ENCODE peak calls at places on chromosome 17, in five cellular contexts. L is uterus, D is cardiac muscle cell, F is right lobe of liver, X is pancreas. W is an unnamed sample.

GRCh38 chr17:19268611-19269010 is 31.4 kb downstream of the EPN2 start:
- DNase-seq in L (no peak), F (no peak), D (no peak), X (no peak), W (no peak)

GRCh38 chr17:7916799-7917198 is 710 bp upstream of the RNF227 start:
- DNase-seq in L (peak; percentile 48), X (no peak), D (peak; percentile 64), F (no peak), W (no peak)

GRCh38 chr17:71188811-71189492 is 931.9 kb upstream of the SOX9 start:
- DNase-seq in L (no peak), X (no peak), F (no peak), D (peak; percentile 84), W (no peak)

GRCh38 chr17:78144146-78144719 is 2.0 kb upstream of the C17orf99 start:
- DNase-seq in F (peak; percentile 87), L (peak; percentile 73), X (peak; percentile 88), D (peak; percentile 96), W (peak; percentile 63)

GRCh38 chr17:32609085-32609484 is 122.3 kb downstream of the CDK5R1 start:
- DNase-seq in F (peak; percentile 70), X (peak; percentile 33), D (no peak), L (no peak), W (peak; percentile 52)

GRCh38 chr17:50184057-50184456 is 17.4 kb downstream of the COL1A1 start:
- DNase-seq in D (peak; percentile 48), L (no peak), X (peak; percentile 2), F (no peak), W (no peak)

GRCh38 chr17:6381526-6382135 is 53.3 kb downstream of the AIPL1 start:
- DNase-seq in L (no peak), X (no peak), F (no peak), D (no peak), W (no peak)

GRCh38 chr17:29510953-29511352 is 55.9 kb downstream of the ABHD15 start:
- DNase-seq in F (no peak), L (no peak), D (no peak), X (no peak), W (no peak)

GRCh38 chr17:37779554-37779953 is 34.7 kb upstream of the HNF1B start:
- DNase-seq in X (no peak), F (no peak), D (no peak), L (no peak), W (no peak)

GRCh38 chr17:57391076-57391825 is 134.9 kb downstream of the MSI2 start:
- DNase-seq in D (no peak), L (no peak), F (no peak), X (no peak), W (no peak)

GRCh38 chr17:57316361-57316760 is 60.0 kb downstream of the MSI2 start:
- DNase-seq in D (no peak), F (no peak), X (no peak), L (no peak), W (no peak)

GRCh38 chr17:79609616-79610150 is 1.2 kb downstream of the RBFOX3 start:
- DNase-seq in L (no peak), F (no peak), D (no peak), X (no peak), W (no peak)

GRCh38 chr17:21233581-21234337 is 19.5 kb downstream of the NATD1 start:
- DNase-seq in D (no peak), F (no peak), L (no peak), X (no peak), W (no peak)

GRCh38 chr17:10226930-10227695 is 28.7 kb upstream of the GAS7 start:
- DNase-seq in D (peak; percentile 51), F (peak; percentile 43), X (no peak), L (peak; percentile 24), W (peak; percentile 16)

GRCh38 chr17:6075050-6075449 is 4.9 kb downstream of the WSCD1 start:
- DNase-seq in X (no peak), L (no peak), F (no peak), D (no peak), W (no peak)

GRCh38 chr17:82060001-82060380 is 5.6 kb downstream of the DUS1L start:
- DNase-seq in L (no peak), F (no peak), D (no peak), X (peak; percentile 16), W (no peak)

GRCh38 chr17:82062076-82062983 is 3.3 kb downstream of the DUS1L start:
- DNase-seq in D (no peak), X (peak; percentile 33), F (no peak), L (no peak), W (no peak)

GRCh38 chr17:82059272-82060000 is 6.2 kb downstream of the DUS1L start:
- DNase-seq in X (peak; percentile 27), L (no peak), D (no peak), F (no peak), W (no peak)

GRCh38 chr17:82061047-82061925 is 4.3 kb downstream of the DUS1L start:
- DNase-seq in X (peak; percentile 38), D (no peak), L (no peak), F (no peak), W (no peak)

DNA sequence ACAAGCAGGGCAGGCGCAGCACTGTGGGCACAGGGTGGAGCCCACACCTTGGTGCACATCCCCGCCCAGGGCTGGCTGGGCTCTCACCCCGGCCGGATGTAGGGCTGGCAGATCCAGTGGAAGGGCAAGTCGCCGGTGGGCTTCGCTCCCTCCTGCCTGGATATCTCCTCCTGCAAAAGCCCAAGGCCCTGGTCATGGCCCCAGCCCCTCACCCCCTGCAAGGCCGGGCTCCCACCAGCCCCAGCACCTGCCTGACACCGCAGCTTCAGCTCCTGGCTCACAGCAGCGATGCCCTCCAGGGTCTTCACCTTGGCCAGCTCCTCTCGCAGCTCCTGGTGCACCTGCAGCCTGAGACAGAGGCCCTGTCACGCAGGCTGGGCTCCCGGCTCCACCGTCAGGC is 5.0 kb downstream of the DUS1L start:
- DNase-seq in F (no peak), X (peak; percentile 35), D (no peak), L (no peak), W (no peak)
- H3K4me1 ChIP-seq in F (no peaks in the 10 kb centered on the region), X (no peaks in the 10 kb centered on the region), D (peaks cover 5% of the 10 kb centered on the region), L (no peaks in the 10 kb centered on the region), W (peaks cover 13% of the 10 kb centered on the region)

GRCh38 chr17:965311-965989 is 14.1 kb downstream of the NXN start:
- DNase-seq in F (no peak), X (no peak), D (no peak), L (no peak), W (no peak)

GRCh38 chr17:967122-967521 is 12.5 kb downstream of the NXN start:
- DNase-seq in L (no peak), F (no peak), D (no peak), X (no peak), W (no peak)

GRCh38 chr17:962650-963049 is 16.9 kb downstream of the NXN start:
- DNase-seq in F (no peak), D (no peak), X (no peak), L (no peak), W (no peak)

GRCh38 chr17:962166-962565 is 17.4 kb downstream of the NXN start:
- DNase-seq in D (no peak), L (no peak), X (peak; percentile 18), F (no peak), W (no peak)

GRCh38 chr17:964881-965280 is 14.7 kb downstream of the NXN start:
- DNase-seq in F (no peak), D (no peak), X (no peak), L (no peak), W (no peak)
- H3K4me3 ChIP-seq in F (no peak overlapping the region), D (no peak overlapping the region), X (no peak overlapping the region), L (no peak overlapping the region), W (no peak overlapping the region)

GRCh38 chr17:72602517-72603345 is 481.9 kb downstream of the SOX9 start:
- DNase-seq in F (no peak), L (no peak), X (peak; percentile 52), D (peak; percentile 58), W (no peak)
- TF ChIP-seq CTCF in F (no peak), L (no peak), X (no peak), D (peak; percentile 41), W (no peak)

DNA sequence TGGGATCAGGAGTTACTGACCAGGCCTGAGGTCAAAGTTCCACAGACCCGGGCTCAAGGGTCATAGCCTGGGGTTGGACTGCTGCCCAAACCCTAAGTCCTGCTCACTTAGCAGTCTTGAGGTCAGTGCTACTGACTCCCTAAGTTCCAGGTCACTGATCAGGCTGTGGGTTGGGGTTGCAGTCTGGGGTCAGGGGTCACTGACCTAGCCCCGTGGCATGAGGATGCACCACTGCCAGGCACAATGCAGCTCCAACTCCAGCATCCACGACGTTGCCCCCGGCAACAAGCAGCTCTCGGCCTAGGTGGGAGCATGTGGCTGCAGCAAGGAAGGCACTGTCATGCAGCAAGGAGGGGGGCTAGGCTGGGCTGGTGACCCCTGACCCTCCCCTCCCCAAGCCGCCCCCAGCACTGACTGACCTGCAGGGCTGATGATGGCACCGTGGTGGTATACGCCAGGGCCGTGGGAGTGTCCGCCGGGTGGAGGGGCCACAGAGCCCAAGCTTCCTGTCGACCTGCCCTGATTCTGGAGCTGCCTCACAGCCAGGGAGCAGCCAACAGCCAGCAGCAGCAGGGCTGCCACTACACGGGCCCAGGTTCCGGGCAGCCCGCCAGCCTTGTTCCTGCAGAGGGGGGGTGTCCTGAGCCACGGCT is 1.1 kb downstream of the GGT6 start:
- DNase-seq in D (no peak), F (no peak), X (peak; percentile 76), L (no peak), W (no peak)
- H3K4me1 ChIP-seq in D (peaks cover 5% of the 10 kb centered on the region), F (no peaks in the 10 kb centered on the region), X (peaks cover 18% of the 10 kb centered on the region), L (no peaks in the 10 kb centered on the region), W (peaks cover 10% of the 10 kb centered on the region)

DNA sequence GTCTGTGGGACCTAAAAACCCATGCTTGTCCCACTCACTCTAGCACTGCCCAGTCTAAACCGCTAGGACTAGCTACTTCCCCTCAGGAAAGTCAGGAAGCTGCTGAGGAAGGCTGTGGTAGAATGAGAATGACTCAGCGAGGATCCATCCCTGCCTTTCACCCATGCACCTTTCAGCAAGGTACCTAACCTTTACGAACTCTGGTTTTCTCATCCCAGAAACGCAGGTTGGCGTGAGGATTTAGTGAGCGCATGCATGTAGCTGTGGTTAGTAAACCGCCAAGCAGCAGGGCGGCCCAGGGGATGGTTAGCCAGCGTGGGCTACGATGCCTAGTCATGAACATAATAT is 26.3 kb upstream of the RFFL start:
- DNase-seq in X (no peak), F (no peak), D (peak; percentile 55), L (peak; percentile 18), W (peak; percentile 2)
- H3K4me3 ChIP-seq in X (no peak overlapping the region), F (peak overlapping the region; percentile 89), D (no peak overlapping the region), L (peak overlapping the region; percentile 97), W (peak overlapping the region; percentile 73)

DNA sequence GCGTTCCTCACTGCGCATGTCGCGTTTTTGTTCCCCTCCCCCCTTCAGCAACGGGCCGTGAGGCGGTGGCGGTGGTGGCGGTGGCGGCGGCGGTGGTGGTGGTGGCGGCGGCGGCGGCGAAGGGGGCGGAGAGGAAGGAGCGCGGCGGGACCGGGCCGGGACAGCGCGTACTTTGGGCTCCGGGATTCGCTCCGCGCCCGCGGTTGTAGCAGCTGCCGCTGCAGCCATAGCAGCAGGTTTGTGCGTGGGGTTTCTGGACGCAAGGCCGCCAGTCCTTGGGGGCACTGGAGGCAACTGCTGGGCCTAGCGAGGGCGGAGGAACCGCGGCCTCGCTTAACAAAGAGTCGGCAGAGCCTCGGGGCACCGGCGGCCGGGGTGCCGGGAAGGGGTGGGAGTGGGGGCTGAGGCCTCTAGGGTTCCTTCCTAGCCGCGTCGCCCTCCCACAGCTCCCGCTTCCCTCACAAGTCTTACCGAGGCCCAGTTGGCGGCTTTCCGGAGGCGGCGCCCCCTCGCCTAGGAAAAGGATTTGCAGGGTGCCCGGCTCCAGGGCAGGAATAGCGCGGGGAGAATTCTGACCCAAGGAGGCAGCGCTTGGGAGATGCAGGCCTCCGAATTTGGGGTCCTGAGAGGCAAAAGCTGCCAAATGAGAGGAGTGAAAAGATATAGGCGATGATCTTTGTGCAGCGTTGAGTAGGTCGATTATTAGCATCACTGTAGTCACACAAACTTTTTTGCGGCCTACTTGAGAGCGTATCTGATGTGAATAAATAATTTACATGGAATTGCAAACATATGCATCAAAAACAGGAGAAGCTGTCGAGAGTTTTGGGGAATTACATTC is at the start of gene DDX42:
- DNase-seq in D (peak; percentile 70), L (peak; percentile 39), X (peak; percentile 92), F (peak; percentile 91), W (peak; percentile 52)
- TF ChIP-seq CTCF in D (peak; percentile 29), L (no peak), X (no peak), F (no peak), W (peak; percentile 24)